ENCODE peak calls at places on chromosomes 16 and 17, in nine cellular contexts. Y is brain microvascular endothelial cell; U is activated naive CD4-positive, alpha-beta T cell treated with anti-CD3 and anti-CD28 coated beads, Interleukin-2, amount 50 U/mL, for 16 hours; E is effector memory CD4-positive, alpha-beta T cell; D is NCI-H1930; G is pons; P is A172; Z is HTR-8/SVneo; L is HS-5. M is an unnamed sample.

GRCh38 chr16:23701045-23701444 is 12.0 kb downstream of the ERN2 start:
- DNase-seq in Y (no peak), G (no peak), L (no peak), E (no peak), Z (no peak), P (no peak), U (no peak), D (no peak), M (no peak)

GRCh38 chr16:49575352-49576172 is 202.0 kb downstream of the C16orf78 start:
- DNase-seq in U (no peak), Y (no peak), P (no peak), E (no peak), L (no peak), G (peak), Z (no peak), D (no peak), M (no peak)

GRCh38 chr16:1050466-1050865 is 22.1 kb upstream of the SSTR5 start:
- DNase-seq in Z (no peak), E (no peak), U (no peak), G (no peak), Y (no peak), P (no peak), L (no peak), D (no peak), M (no peak)

GRCh38 chr17:80855968-80856862 is 135.4 kb upstream of the CHMP6 start:
- DNase-seq in P (peak), Z (peak), E (peak), L (peak), U (peak), G (no peak), Y (peak), D (no peak), M (peak)

GRCh38 chr17:42189651-42189965 is 4.4 kb upstream of the HCRT start:
- DNase-seq in D (no peak), P (no peak), U (no peak), E (no peak), L (no peak), G (no peak), Y (no peak), Z (no peak), M (no peak)

GRCh38 chr16:72561-73537 is at the start of gene RHBDF1:
- DNase-seq in D (no peak), G (no peak), Y (no peak), Z (peak), P (peak), U (no peak), E (no peak), L (no peak), M (peak)

GRCh38 chr16:17972460-17972943 is 364.0 kb downstream of the NPIPA8 start:
- DNase-seq in G (no peak), E (no peak), Y (no peak), L (no peak), P (no peak), Z (no peak), D (no peak), U (no peak), M (no peak)

GRCh38 chr17:76716834-76717205 is 6.1 kb upstream of the MXRA7 start:
- DNase-seq in G (no peak), Z (no peak), D (no peak), U (no peak), Y (peak), L (peak), P (peak), E (no peak), M (peak)

GRCh38 chr16:51710930-51711563 is 560.0 kb upstream of the SALL1 start:
- DNase-seq in P (peak), U (no peak), D (no peak), L (no peak), E (no peak), Y (no peak), Z (no peak), G (no peak), M (no peak)

GRCh38 chr17:69474171-69474831 is 59.8 kb downstream of the MAP2K6 start:
- DNase-seq in L (no peak), Z (no peak), D (no peak), G (no peak), Y (no peak), E (no peak), U (no peak), P (no peak), M (no peak)

GRCh38 chr16:67425581-67425980 is 5.3 kb upstream of the HSD11B2 start:
- DNase-seq in D (no peak), U (no peak), E (no peak), P (no peak), G (no peak), Y (no peak), Z (no peak), L (no peak), M (no peak)

GRCh38 chr17:63961355-63962207 is 11.1 kb downstream of the SCN4A start:
- DNase-seq in P (peak), E (peak), U (peak), L (no peak), Z (peak), D (peak), Y (peak), G (no peak), M (peak)

GRCh38 chr16:59698341-59698979 is 964.3 kb upstream of the GOT2 start:
- DNase-seq in E (no peak), Y (peak), G (no peak), D (no peak), U (no peak), L (peak), P (no peak), Z (no peak), M (peak)

M was measured in iris pigment epithelial cell.